ENCODE peak calls at places on chromosomes 12 and 14, in four cellular contexts. One of them, this sample, is unnamed.

GRCh38 chr12:48816148-48816854 is 2.0 kb upstream of the CACNB3 start:
- DNase-seq in GM12891: no peak
- DNase-seq in suprapubic skin: no peak
- DNase-seq in prostate gland: peak; percentile 42
- DNase-seq in this sample: no peak

GRCh38 chr14:25381498-25381897 is 331.6 kb upstream of the STXBP6 start:
- DNase-seq in GM12891: no peak
- DNase-seq in prostate gland: no peak
- DNase-seq in suprapubic skin: no peak
- DNase-seq in this sample: no peak

GRCh38 chr12:19846561-19846960 is 407.3 kb downstream of the AEBP2 start:
- DNase-seq in GM12891: no peak
- DNase-seq in prostate gland: no peak
- DNase-seq in suprapubic skin: no peak
- DNase-seq in this sample: no peak

GRCh38 chr12:110585231-110585799 is 2.2 kb upstream of the PPTC7 start:
- DNase-seq in suprapubic skin: no peak
- DNase-seq in prostate gland: peak; percentile 46
- DNase-seq in GM12891: no peak
- DNase-seq in this sample: no peak

GRCh38 chr14:99579077-99579836 is 24.8 kb downstream of the CCDC85C start:
- DNase-seq in GM12891: no peak
- DNase-seq in suprapubic skin: no peak
- DNase-seq in prostate gland: peak; percentile 94
- DNase-seq in this sample: peak; percentile 90

GRCh38 chr14:24215495-24216344 is at the start of gene MDP1:
- DNase-seq in suprapubic skin: peak; percentile 90
- DNase-seq in GM12891: peak; percentile 69
- DNase-seq in prostate gland: peak; percentile 82
- DNase-seq in this sample: peak; percentile 91

GRCh38 chr12:39685854-39686608 is 66.4 kb upstream of the ABCD2 start:
- DNase-seq in GM12891: no peak
- DNase-seq in prostate gland: no peak
- DNase-seq in suprapubic skin: no peak
- DNase-seq in this sample: no peak

GRCh38 chr14:56678838-56679237 is 99.2 kb downstream of the TMEM260 start:
- DNase-seq in suprapubic skin: no peak
- DNase-seq in prostate gland: no peak
- DNase-seq in GM12891: no peak
- DNase-seq in this sample: no peak

GRCh38 chr14:105093426-105094192 is 28.4 kb upstream of the GPR132 start:
- DNase-seq in prostate gland: peak; percentile 83
- DNase-seq in GM12891: peak; percentile 94
- DNase-seq in suprapubic skin: peak; percentile 68
- DNase-seq in this sample: peak; percentile 96

GRCh38 chr12:3496964-3497363 is 6.0 kb downstream of the PRMT8 start:
- DNase-seq in GM12891: no peak
- DNase-seq in prostate gland: no peak
- DNase-seq in suprapubic skin: no peak
- DNase-seq in this sample: no peak

GRCh38 chr12:106304001-106304421 is 1.5 kb downstream of the TCP11L2 start:
- DNase-seq in suprapubic skin: no peak
- DNase-seq in GM12891: no peak
- DNase-seq in prostate gland: no peak
- DNase-seq in this sample: no peak

GRCh38 chr12:27008070-27008469 is 6.1 kb downstream of the TM7SF3 start:
- DNase-seq in GM12891: no peak
- DNase-seq in suprapubic skin: no peak
- DNase-seq in prostate gland: no peak
- DNase-seq in this sample: no peak

GRCh38 chr12:56469007-56469930 is 891 bp downstream of the SPRYD4 start:
- DNase-seq in suprapubic skin: peak; percentile 67
- DNase-seq in GM12891: no peak
- DNase-seq in prostate gland: no peak
- DNase-seq in this sample: no peak

GRCh38 chr14:99047436-99048110 is 224.4 kb downstream of the BCL11B start:
- DNase-seq in prostate gland: no peak
- DNase-seq in suprapubic skin: peak; percentile 41
- DNase-seq in GM12891: no peak
- DNase-seq in this sample: no peak

GRCh38 chr12:20696181-20696580 is 1.0 kb downstream of the SLCO1C1 start:
- DNase-seq in suprapubic skin: no peak
- DNase-seq in GM12891: no peak
- DNase-seq in prostate gland: no peak
- DNase-seq in this sample: no peak

GRCh38 chr12:64700532-64700931 is 58.7 kb downstream of the GNS start:
- DNase-seq in GM12891: no peak
- DNase-seq in prostate gland: no peak
- DNase-seq in suprapubic skin: no peak
- DNase-seq in this sample: no peak

GRCh38 chr12:53345486-53346195 is 9.5 kb upstream of the SP7 start:
- DNase-seq in suprapubic skin: no peak
- DNase-seq in prostate gland: no peak
- DNase-seq in GM12891: no peak
- DNase-seq in this sample: no peak

GRCh38 chr14:64841121-64841611 is 38.5 kb downstream of the SPTB start:
- DNase-seq in GM12891: no peak
- DNase-seq in suprapubic skin: no peak
- DNase-seq in prostate gland: no peak
- DNase-seq in this sample: no peak

GRCh38 chr14:60630129-60630528 is 19.1 kb downstream of the SIX1 start:
- DNase-seq in GM12891: no peak
- DNase-seq in prostate gland: no peak
- DNase-seq in suprapubic skin: no peak
- DNase-seq in this sample: no peak

DNA sequence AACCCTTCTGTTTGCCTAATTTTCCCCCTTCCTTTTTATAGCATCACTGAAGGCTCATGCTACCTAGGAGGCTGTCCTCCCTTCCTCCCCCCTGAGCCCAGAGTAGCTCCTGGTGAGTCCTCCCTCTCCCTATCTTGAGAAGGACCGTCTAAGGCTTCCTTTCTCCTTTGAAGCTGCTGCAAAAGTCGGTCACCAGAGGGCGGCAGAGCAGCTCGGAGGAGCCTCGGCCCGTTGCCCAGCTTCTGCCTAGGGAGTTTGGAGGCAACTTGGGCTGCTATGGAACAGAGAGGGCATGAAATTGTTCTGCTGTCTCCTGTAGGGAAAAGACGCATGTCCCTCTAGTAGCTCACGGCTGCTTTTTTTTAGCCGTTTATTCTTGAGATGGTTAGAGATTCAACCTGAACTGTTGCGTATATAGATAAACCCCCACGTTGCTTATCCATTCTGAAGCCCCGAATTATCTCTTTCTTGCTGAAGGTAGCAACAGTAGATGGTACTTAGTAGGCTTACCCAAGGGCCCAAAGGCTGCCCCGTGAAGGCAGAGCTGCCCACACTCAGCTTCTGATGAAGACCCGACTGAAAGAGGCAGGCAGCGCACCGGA is 5.7 kb downstream of the WNT5B start:
- DNase-seq in GM12891: peak; percentile 63
- DNase-seq in prostate gland: peak; percentile 67
- DNase-seq in suprapubic skin: peak; percentile 80
- DNase-seq in this sample: peak; percentile 78
- TF ChIP-seq POLR2AphosphoS5 in GM12891: no peak
- TF ChIP-seq POLR2AphosphoS5 in prostate gland: no peak
- TF ChIP-seq POLR2AphosphoS5 in suprapubic skin: no peak
- TF ChIP-seq POLR2AphosphoS5 in this sample: no peak

DNA sequence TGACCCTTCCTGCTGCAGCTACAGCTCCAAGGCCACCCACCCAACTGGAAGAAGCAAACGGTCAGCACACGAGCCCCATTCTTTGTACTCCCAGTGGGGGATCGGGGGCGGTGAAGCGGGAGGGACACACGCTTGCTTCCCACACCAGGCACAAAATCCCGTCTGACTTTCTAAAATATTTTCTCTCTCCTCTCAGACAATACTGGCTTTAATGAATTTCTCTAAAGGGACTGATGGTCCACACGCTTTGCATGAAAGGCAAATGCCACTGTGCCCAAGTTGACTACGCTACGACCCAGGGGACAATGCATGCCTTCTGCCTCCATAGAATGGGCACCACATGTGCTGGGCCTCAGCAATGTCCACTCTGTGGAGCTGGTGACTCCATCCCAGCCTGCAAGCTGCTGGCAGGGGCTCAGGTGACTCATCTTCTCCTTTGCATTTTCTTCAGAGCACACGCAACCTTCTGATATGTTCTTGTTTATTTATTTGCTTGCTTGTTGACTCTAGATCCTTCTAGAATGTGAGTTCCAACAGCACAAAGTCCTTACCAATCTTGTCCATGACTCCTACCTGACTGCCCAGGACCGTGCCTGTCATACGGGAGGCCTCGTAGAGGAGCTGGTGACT is 15.6 kb downstream of the SYNE3 start:
- DNase-seq in GM12891: no peak
- DNase-seq in suprapubic skin: no peak
- DNase-seq in prostate gland: no peak
- DNase-seq in this sample: no peak
- TF ChIP-seq POLR2AphosphoS5 in GM12891: no peak
- TF ChIP-seq POLR2AphosphoS5 in suprapubic skin: no peak
- TF ChIP-seq POLR2AphosphoS5 in prostate gland: no peak
- TF ChIP-seq POLR2AphosphoS5 in this sample: no peak

GRCh38 chr14:44165286-44165685 is 341.8 kb downstream of the FSCB start:
- DNase-seq in GM12891: no peak
- DNase-seq in prostate gland: no peak
- DNase-seq in suprapubic skin: no peak
- DNase-seq in this sample: no peak

GRCh38 chr14:44166611-44167010 is 340.5 kb downstream of the FSCB start:
- DNase-seq in GM12891: no peak
- DNase-seq in prostate gland: no peak
- DNase-seq in suprapubic skin: no peak
- DNase-seq in this sample: no peak

GRCh38 chr14:44163946-44164345 is 343.1 kb downstream of the FSCB start:
- DNase-seq in suprapubic skin: no peak
- DNase-seq in prostate gland: no peak
- DNase-seq in GM12891: no peak
- DNase-seq in this sample: no peak

GRCh38 chr14:44162197-44162596 is 344.9 kb downstream of the FSCB start:
- DNase-seq in GM12891: no peak
- DNase-seq in suprapubic skin: no peak
- DNase-seq in prostate gland: no peak
- DNase-seq in this sample: no peak
- TF ChIP-seq POLR2AphosphoS5 in GM12891: no peak
- TF ChIP-seq POLR2AphosphoS5 in suprapubic skin: no peak
- TF ChIP-seq POLR2AphosphoS5 in prostate gland: no peak
- TF ChIP-seq POLR2AphosphoS5 in this sample: no peak

GRCh38 chr14:89617471-89618291 is 200.6 kb upstream of the FOXN3 start:
- DNase-seq in prostate gland: peak; percentile 25
- DNase-seq in suprapubic skin: no peak
- DNase-seq in GM12891: no peak
- DNase-seq in this sample: peak; percentile 44
- TF ChIP-seq POLR2AphosphoS5 in prostate gland: peak; percentile 21
- TF ChIP-seq POLR2AphosphoS5 in suprapubic skin: no peak
- TF ChIP-seq POLR2AphosphoS5 in GM12891: no peak
- TF ChIP-seq POLR2AphosphoS5 in this sample: no peak